ENCODE peak calls at places on chromosomes 7 and 10, in five cellular contexts. One of them, this sample, is unnamed.

GRCh38 chr10:89521368-89521767 is 14.0 kb downstream of the SLC16A12 start:
- DNase-seq in IMR-90: peak; percentile 59
- DNase-seq in foreskin keratinocyte: no peak
- DNase-seq in GM12878: no peak
- DNase-seq in heart right ventricle: no peak
- DNase-seq in this sample: no peak

GRCh38 chr7:426510-426909 is 93.1 kb downstream of the PDGFA start:
- DNase-seq in heart right ventricle: no peak
- DNase-seq in IMR-90: no peak
- DNase-seq in GM12878: no peak
- DNase-seq in foreskin keratinocyte: no peak
- DNase-seq in this sample: no peak

GRCh38 chr7:27677912-27678612 is 15.4 kb upstream of the HIBADH start:
- DNase-seq in IMR-90: peak; percentile 96
- DNase-seq in GM12878: no peak
- DNase-seq in foreskin keratinocyte: peak; percentile 99
- DNase-seq in heart right ventricle: no peak
- DNase-seq in this sample: no peak

GRCh38 chr7:69534461-69535041 is 63.7 kb upstream of the AUTS2 start:
- DNase-seq in GM12878: no peak
- DNase-seq in IMR-90: no peak
- DNase-seq in foreskin keratinocyte: no peak
- DNase-seq in heart right ventricle: no peak
- DNase-seq in this sample: no peak

GRCh38 chr10:124741281-124741921 is 2.8 kb downstream of the FAM53B start:
- DNase-seq in GM12878: no peak
- DNase-seq in IMR-90: peak; percentile 64
- DNase-seq in heart right ventricle: peak; percentile 81
- DNase-seq in foreskin keratinocyte: peak; percentile 68
- DNase-seq in this sample: peak; percentile 79

GRCh38 chr7:91565499-91566331 is 301.5 kb downstream of the FZD1 start:
- DNase-seq in heart right ventricle: no peak
- DNase-seq in GM12878: no peak
- DNase-seq in IMR-90: no peak
- DNase-seq in foreskin keratinocyte: no peak
- DNase-seq in this sample: no peak

GRCh38 chr7:137847418-137848050 is 760 bp upstream of the DGKI start:
- DNase-seq in IMR-90: no peak
- DNase-seq in GM12878: peak; percentile 35
- DNase-seq in heart right ventricle: no peak
- DNase-seq in foreskin keratinocyte: no peak
- DNase-seq in this sample: peak; percentile 18

GRCh38 chr7:37211097-37211496 is 237.6 kb downstream of the ELMO1 start:
- DNase-seq in GM12878: no peak
- DNase-seq in IMR-90: peak; percentile 37
- DNase-seq in foreskin keratinocyte: no peak
- DNase-seq in heart right ventricle: peak; percentile 37
- DNase-seq in this sample: no peak

GRCh38 chr7:49255061-49255460 is 330.7 kb downstream of the CDC14C start:
- DNase-seq in heart right ventricle: no peak
- DNase-seq in foreskin keratinocyte: peak; percentile 77
- DNase-seq in IMR-90: no peak
- DNase-seq in GM12878: no peak
- DNase-seq in this sample: no peak

GRCh38 chr10:34580643-34581042 is 234.5 kb downstream of the PARD3 start:
- DNase-seq in GM12878: no peak
- DNase-seq in foreskin keratinocyte: peak; percentile 76
- DNase-seq in IMR-90: peak; percentile 63
- DNase-seq in heart right ventricle: no peak
- DNase-seq in this sample: no peak

GRCh38 chr10:48776528-48776927 is 91.9 kb downstream of the WDFY4 start:
- DNase-seq in GM12878: no peak
- DNase-seq in foreskin keratinocyte: no peak
- DNase-seq in heart right ventricle: no peak
- DNase-seq in IMR-90: no peak
- DNase-seq in this sample: no peak

GRCh38 chr10:50855015-50855414 is 30.4 kb downstream of the A1CF start:
- DNase-seq in GM12878: no peak
- DNase-seq in IMR-90: no peak
- DNase-seq in foreskin keratinocyte: peak; percentile 48
- DNase-seq in heart right ventricle: no peak
- DNase-seq in this sample: no peak

GRCh38 chr7:30707391-30708351 is 25.4 kb upstream of the CRHR2 start:
- DNase-seq in foreskin keratinocyte: no peak
- DNase-seq in IMR-90: no peak
- DNase-seq in GM12878: no peak
- DNase-seq in heart right ventricle: peak; percentile 58
- DNase-seq in this sample: no peak

GRCh38 chr10:10935032-10935431 is 82.6 kb upstream of the CELF2 start:
- DNase-seq in GM12878: no peak
- DNase-seq in heart right ventricle: no peak
- DNase-seq in IMR-90: no peak
- DNase-seq in foreskin keratinocyte: no peak
- DNase-seq in this sample: no peak

GRCh38 chr10:124928084-124928483 is 13.8 kb upstream of the ZRANB1 start:
- DNase-seq in heart right ventricle: no peak
- DNase-seq in GM12878: no peak
- DNase-seq in foreskin keratinocyte: no peak
- DNase-seq in IMR-90: no peak
- DNase-seq in this sample: no peak

GRCh38 chr10:12505683-12506082 is 156.3 kb downstream of the CAMK1D start:
- DNase-seq in heart right ventricle: no peak
- DNase-seq in foreskin keratinocyte: no peak
- DNase-seq in GM12878: no peak
- DNase-seq in IMR-90: no peak
- DNase-seq in this sample: no peak

GRCh38 chr7:46486264-46487206 is 565.5 kb upstream of the IGFBP3 start:
- DNase-seq in foreskin keratinocyte: peak; percentile 74
- DNase-seq in GM12878: no peak
- DNase-seq in heart right ventricle: peak; percentile 13
- DNase-seq in IMR-90: peak; percentile 88
- DNase-seq in this sample: no peak

GRCh38 chr7:137925754-137926153 is 76.1 kb downstream of the CREB3L2 start:
- DNase-seq in foreskin keratinocyte: no peak
- DNase-seq in heart right ventricle: no peak
- DNase-seq in GM12878: no peak
- DNase-seq in IMR-90: no peak
- DNase-seq in this sample: no peak

GRCh38 chr7:114356133-114356532 is 58.5 kb upstream of the FOXP2 start:
- DNase-seq in heart right ventricle: no peak
- DNase-seq in GM12878: no peak
- DNase-seq in foreskin keratinocyte: peak; percentile 54
- DNase-seq in IMR-90: peak; percentile 40
- DNase-seq in this sample: no peak

GRCh38 chr10:97321032-97321806 is 2.1 kb downstream of the FRAT1 start:
- DNase-seq in foreskin keratinocyte: no peak
- DNase-seq in GM12878: no peak
- DNase-seq in heart right ventricle: peak; percentile 34
- DNase-seq in IMR-90: no peak
- DNase-seq in this sample: no peak

GRCh38 chr7:131105803-131106680 is 221.6 kb upstream of the MKLN1 start:
- DNase-seq in GM12878: no peak
- DNase-seq in heart right ventricle: peak; percentile 85
- DNase-seq in foreskin keratinocyte: peak; percentile 65
- DNase-seq in IMR-90: peak; percentile 70
- DNase-seq in this sample: peak; percentile 83

GRCh38 chr10:71608863-71609768 is 110.5 kb downstream of the C10orf105 start:
- DNase-seq in GM12878: no peak
- DNase-seq in heart right ventricle: peak; percentile 82
- DNase-seq in IMR-90: peak; percentile 47
- DNase-seq in foreskin keratinocyte: no peak
- DNase-seq in this sample: peak; percentile 73

GRCh38 chr10:33801705-33802104 is 467.2 kb upstream of the NRP1 start:
- DNase-seq in heart right ventricle: no peak
- DNase-seq in foreskin keratinocyte: peak; percentile 68
- DNase-seq in GM12878: no peak
- DNase-seq in IMR-90: peak; percentile 25
- DNase-seq in this sample: no peak

GRCh38 chr7:100897111-100897608 is 1.5 kb upstream of the ACHE start:
- DNase-seq in heart right ventricle: peak; percentile 60
- DNase-seq in foreskin keratinocyte: no peak
- DNase-seq in GM12878: no peak
- DNase-seq in IMR-90: no peak
- DNase-seq in this sample: peak; percentile 74

GRCh38 chr10:51838506-51838905 is 139.1 kb upstream of the CSTF2T start:
- DNase-seq in heart right ventricle: no peak
- DNase-seq in IMR-90: no peak
- DNase-seq in GM12878: no peak
- DNase-seq in foreskin keratinocyte: no peak
- DNase-seq in this sample: no peak

GRCh38 chr7:70693690-70694356 is 438.1 kb upstream of the GALNT17 start:
- DNase-seq in GM12878: no peak
- DNase-seq in IMR-90: peak; percentile 44
- DNase-seq in foreskin keratinocyte: no peak
- DNase-seq in heart right ventricle: peak; percentile 80
- DNase-seq in this sample: peak; percentile 75

GRCh38 chr7:143372070-143372469 is 9.1 kb upstream of the ZYX start:
- DNase-seq in GM12878: no peak
- DNase-seq in foreskin keratinocyte: peak; percentile 71
- DNase-seq in heart right ventricle: peak; percentile 57
- DNase-seq in IMR-90: no peak
- DNase-seq in this sample: no peak

GRCh38 chr7:147759327-147759943 is 831.1 kb upstream of the C7orf33 start:
- DNase-seq in foreskin keratinocyte: no peak
- DNase-seq in GM12878: no peak
- DNase-seq in heart right ventricle: no peak
- DNase-seq in IMR-90: no peak
- DNase-seq in this sample: no peak

DNA sequence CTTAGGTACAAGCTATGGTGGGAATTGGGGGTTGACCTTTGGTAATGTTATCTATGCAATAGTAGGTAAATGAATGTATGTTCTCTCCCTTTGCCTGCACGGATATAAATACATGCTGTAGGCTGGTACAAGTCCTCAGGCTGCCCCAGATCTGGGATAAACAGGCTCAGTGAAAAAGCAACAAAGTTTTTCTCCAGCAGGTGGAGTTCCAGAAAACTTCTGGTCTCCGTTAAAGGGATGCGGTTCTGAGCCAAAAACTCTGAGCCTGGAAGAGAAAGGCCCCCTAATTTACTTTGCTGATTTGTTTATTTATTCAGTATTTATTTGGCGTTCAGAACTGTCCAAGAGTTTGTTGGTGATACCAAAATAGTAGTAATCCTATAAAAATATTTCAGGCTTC is 204.7 kb downstream of the ADRA2A start:
- DNase-seq in GM12878: no peak
- DNase-seq in IMR-90: no peak
- DNase-seq in heart right ventricle: no peak
- DNase-seq in foreskin keratinocyte: no peak
- DNase-seq in this sample: no peak
- TF ChIP-seq CTCF in GM12878: no peak
- TF ChIP-seq CTCF in IMR-90: no peak
- TF ChIP-seq CTCF in heart right ventricle: peak; percentile 24
- TF ChIP-seq CTCF in foreskin keratinocyte: peak; percentile 25
- TF ChIP-seq CTCF in this sample: no peak

DNA sequence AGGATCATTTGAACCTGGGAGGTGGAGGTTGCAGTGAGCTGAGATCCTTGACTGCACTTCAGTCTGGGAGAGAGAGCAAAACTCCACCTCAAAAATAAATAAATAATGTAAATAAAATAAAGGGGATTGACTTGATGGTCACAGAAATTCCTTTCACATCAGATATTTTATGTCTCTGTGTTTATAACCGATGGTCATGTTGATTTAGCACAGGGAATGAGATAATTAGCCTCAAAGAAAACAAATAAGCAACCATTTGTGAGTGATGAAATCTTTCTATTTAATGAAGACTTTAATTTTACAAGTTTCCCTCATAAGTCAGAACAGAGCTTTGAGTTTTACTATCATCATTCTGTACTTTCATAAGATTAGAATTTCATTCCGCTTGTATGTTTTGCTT is 64.8 kb upstream of the NUPR2 start:
- DNase-seq in GM12878: no peak
- DNase-seq in heart right ventricle: no peak
- DNase-seq in IMR-90: no peak
- DNase-seq in foreskin keratinocyte: no peak
- DNase-seq in this sample: no peak
- TF ChIP-seq CTCF in GM12878: no peak
- TF ChIP-seq CTCF in heart right ventricle: no peak
- TF ChIP-seq CTCF in IMR-90: no peak
- TF ChIP-seq CTCF in foreskin keratinocyte: no peak
- TF ChIP-seq CTCF in this sample: no peak

GRCh38 chr10:4264466-4264865 is 479.5 kb upstream of the KLF6 start:
- DNase-seq in heart right ventricle: no peak
- DNase-seq in foreskin keratinocyte: no peak
- DNase-seq in GM12878: no peak
- DNase-seq in IMR-90: no peak
- DNase-seq in this sample: no peak

GRCh38 chr10:4265964-4266363 is 481.0 kb upstream of the KLF6 start:
- DNase-seq in foreskin keratinocyte: no peak
- DNase-seq in IMR-90: no peak
- DNase-seq in GM12878: no peak
- DNase-seq in heart right ventricle: no peak
- DNase-seq in this sample: no peak

GRCh38 chr10:4270116-4270515 is 485.1 kb upstream of the KLF6 start:
- DNase-seq in heart right ventricle: no peak
- DNase-seq in foreskin keratinocyte: peak; percentile 95
- DNase-seq in IMR-90: peak; percentile 92
- DNase-seq in GM12878: no peak
- DNase-seq in this sample: no peak

GRCh38 chr10:4266387-4267083 is 481.5 kb upstream of the KLF6 start:
- DNase-seq in IMR-90: peak; percentile 42
- DNase-seq in GM12878: no peak
- DNase-seq in heart right ventricle: no peak
- DNase-seq in foreskin keratinocyte: no peak
- DNase-seq in this sample: no peak

DNA sequence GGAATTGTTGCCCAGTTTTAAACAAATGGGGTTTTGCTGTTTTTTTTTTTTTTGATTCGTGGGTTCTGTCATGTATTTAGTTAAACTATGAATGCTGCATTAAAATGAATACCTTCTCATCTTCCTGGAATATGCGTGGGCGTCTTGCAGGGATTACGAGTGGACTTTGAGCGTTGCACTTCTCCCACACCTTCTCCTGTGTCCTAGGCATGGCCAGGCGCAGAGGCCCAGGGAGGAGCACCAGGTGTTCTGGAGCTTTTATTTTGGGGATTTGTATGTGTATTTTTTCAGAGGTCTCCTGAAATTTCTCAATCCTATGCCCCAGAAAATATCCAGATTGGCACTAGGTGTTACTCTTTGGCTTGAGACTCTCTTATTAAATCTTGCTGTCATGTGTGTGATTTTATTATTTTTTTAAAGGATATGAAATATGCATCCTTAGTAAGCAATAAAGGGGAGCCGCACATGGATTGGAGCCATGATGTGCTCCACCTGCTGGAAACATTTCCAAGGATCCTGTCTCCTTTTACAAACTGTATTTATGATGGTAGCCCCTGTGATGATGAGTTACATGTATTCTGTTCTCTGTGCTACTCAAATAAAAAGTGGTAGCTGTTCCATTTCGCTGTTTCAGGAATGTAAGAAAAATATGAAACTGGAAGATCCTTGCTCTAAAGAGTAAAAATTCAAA is 482.2 kb upstream of the KLF6 start:
- DNase-seq in heart right ventricle: no peak
- DNase-seq in IMR-90: peak; percentile 32
- DNase-seq in foreskin keratinocyte: no peak
- DNase-seq in GM12878: no peak
- DNase-seq in this sample: no peak
- TF ChIP-seq CTCF in heart right ventricle: no peak
- TF ChIP-seq CTCF in IMR-90: peak; percentile 26
- TF ChIP-seq CTCF in foreskin keratinocyte: peak; percentile 65
- TF ChIP-seq CTCF in GM12878: no peak
- TF ChIP-seq CTCF in this sample: no peak

GRCh38 chr7:118902600-118902999 is 678.1 kb downstream of the ANKRD7 start:
- DNase-seq in IMR-90: no peak
- DNase-seq in GM12878: no peak
- DNase-seq in foreskin keratinocyte: peak; percentile 54
- DNase-seq in heart right ventricle: no peak
- DNase-seq in this sample: no peak

GRCh38 chr7:118898284-118898683 is 673.8 kb downstream of the ANKRD7 start:
- DNase-seq in foreskin keratinocyte: no peak
- DNase-seq in IMR-90: no peak
- DNase-seq in GM12878: no peak
- DNase-seq in heart right ventricle: no peak
- DNase-seq in this sample: no peak
- TF ChIP-seq CTCF in foreskin keratinocyte: no peak
- TF ChIP-seq CTCF in IMR-90: no peak
- TF ChIP-seq CTCF in GM12878: no peak
- TF ChIP-seq CTCF in heart right ventricle: no peak
- TF ChIP-seq CTCF in this sample: no peak